ENCODE peak calls at places on chromosomes 12 and 14, in seven cellular contexts. One of them, this sample, is unnamed.

GRCh38 chr12:98606367-98606985 is 13.0 kb downstream of the SLC25A3 start:
- DNase-seq in fibroblast of lung: no peak
- DNase-seq in colonic mucosa: no peak
- DNase-seq in heart right ventricle: no peak
- DNase-seq in IMR-90: no peak
- DNase-seq in tibial artery: no peak
- DNase-seq in HCT116: no peak
- DNase-seq in this sample: no peak

GRCh38 chr12:47307680-47308399 is 228.1 kb upstream of the AMIGO2 start:
- DNase-seq in fibroblast of lung: peak
- DNase-seq in colonic mucosa: peak
- DNase-seq in heart right ventricle: no peak
- DNase-seq in IMR-90: peak
- DNase-seq in tibial artery: peak
- DNase-seq in HCT116: peak
- DNase-seq in this sample: peak

GRCh38 chr12:93419388-93420034 is 22.2 kb downstream of the UBE2N start:
- DNase-seq in fibroblast of lung: peak
- DNase-seq in colonic mucosa: no peak
- DNase-seq in heart right ventricle: no peak
- DNase-seq in IMR-90: peak
- DNase-seq in tibial artery: no peak
- DNase-seq in HCT116: no peak
- DNase-seq in this sample: peak

GRCh38 chr12:91327889-91328288 is 145.3 kb upstream of the DCN start:
- DNase-seq in fibroblast of lung: peak
- DNase-seq in colonic mucosa: no peak
- DNase-seq in heart right ventricle: no peak
- DNase-seq in IMR-90: peak
- DNase-seq in tibial artery: no peak
- DNase-seq in HCT116: no peak
- DNase-seq in this sample: no peak

GRCh38 chr12:94240171-94240570 is 91.8 kb downstream of the PLXNC1 start:
- DNase-seq in fibroblast of lung: no peak
- DNase-seq in colonic mucosa: no peak
- DNase-seq in heart right ventricle: no peak
- DNase-seq in IMR-90: no peak
- DNase-seq in tibial artery: no peak
- DNase-seq in HCT116: no peak
- DNase-seq in this sample: no peak

GRCh38 chr12:53299101-53299453 is 418 bp upstream of the MYG1 start:
- DNase-seq in fibroblast of lung: peak
- DNase-seq in colonic mucosa: no peak
- DNase-seq in heart right ventricle: no peak
- DNase-seq in IMR-90: peak
- DNase-seq in tibial artery: no peak
- DNase-seq in HCT116: peak
- DNase-seq in this sample: peak

GRCh38 chr12:6963741-6964446 is 6.6 kb downstream of the PHB2 start:
- DNase-seq in fibroblast of lung: no peak
- DNase-seq in colonic mucosa: peak
- DNase-seq in heart right ventricle: no peak
- DNase-seq in IMR-90: no peak
- DNase-seq in tibial artery: peak
- DNase-seq in HCT116: no peak
- DNase-seq in this sample: no peak

GRCh38 chr12:121651381-121651780 is 18.1 kb downstream of the MORN3 start:
- DNase-seq in fibroblast of lung: no peak
- DNase-seq in colonic mucosa: no peak
- DNase-seq in heart right ventricle: no peak
- DNase-seq in IMR-90: no peak
- DNase-seq in tibial artery: no peak
- DNase-seq in HCT116: no peak
- DNase-seq in this sample: no peak

GRCh38 chr12:2974560-2974971 is 15.4 kb downstream of the TEAD4 start:
- DNase-seq in fibroblast of lung: peak
- DNase-seq in colonic mucosa: no peak
- DNase-seq in heart right ventricle: no peak
- DNase-seq in IMR-90: peak
- DNase-seq in tibial artery: no peak
- DNase-seq in HCT116: no peak
- DNase-seq in this sample: peak

GRCh38 chr12:44748950-44749468 is 127.1 kb downstream of the NELL2 start:
- DNase-seq in fibroblast of lung: no peak
- DNase-seq in colonic mucosa: no peak
- DNase-seq in heart right ventricle: no peak
- DNase-seq in IMR-90: no peak
- DNase-seq in tibial artery: no peak
- DNase-seq in HCT116: no peak
- DNase-seq in this sample: no peak

GRCh38 chr12:100017056-100017455 is 32.3 kb upstream of the ANKS1B start:
- DNase-seq in fibroblast of lung: peak
- DNase-seq in colonic mucosa: no peak
- DNase-seq in heart right ventricle: no peak
- DNase-seq in IMR-90: no peak
- DNase-seq in tibial artery: no peak
- DNase-seq in HCT116: no peak
- DNase-seq in this sample: no peak

GRCh38 chr12:110039085-110039807 is 9.1 kb downstream of the C12orf76 start:
- DNase-seq in fibroblast of lung: peak
- DNase-seq in colonic mucosa: peak
- DNase-seq in heart right ventricle: no peak
- DNase-seq in IMR-90: peak
- DNase-seq in tibial artery: no peak
- DNase-seq in HCT116: no peak
- DNase-seq in this sample: peak

GRCh38 chr14:67358914-67359313 is 690 bp downstream of the ATP6V1D start:
- DNase-seq in fibroblast of lung: no peak
- DNase-seq in colonic mucosa: peak
- DNase-seq in heart right ventricle: no peak
- DNase-seq in IMR-90: no peak
- DNase-seq in tibial artery: no peak
- DNase-seq in HCT116: no peak
- DNase-seq in this sample: peak

GRCh38 chr14:60151715-60152114 is 13.5 kb downstream of the DHRS7 start:
- DNase-seq in fibroblast of lung: peak
- DNase-seq in colonic mucosa: peak
- DNase-seq in heart right ventricle: peak
- DNase-seq in IMR-90: peak
- DNase-seq in tibial artery: peak
- DNase-seq in HCT116: no peak
- DNase-seq in this sample: peak

GRCh38 chr14:70886421-70887206 is 20.6 kb upstream of the PCNX1 start:
- DNase-seq in fibroblast of lung: no peak
- DNase-seq in colonic mucosa: no peak
- DNase-seq in heart right ventricle: no peak
- DNase-seq in IMR-90: no peak
- DNase-seq in tibial artery: no peak
- DNase-seq in HCT116: no peak
- DNase-seq in this sample: no peak

GRCh38 chr12:93572712-93573551 is 457 bp downstream of the SOCS2 start:
- DNase-seq in fibroblast of lung: peak
- DNase-seq in colonic mucosa: peak
- DNase-seq in heart right ventricle: peak
- DNase-seq in IMR-90: peak
- DNase-seq in tibial artery: peak
- DNase-seq in HCT116: no peak
- DNase-seq in this sample: no peak

GRCh38 chr12:104288635-104289258 is 14.8 kb upstream of the EID3 start:
- DNase-seq in fibroblast of lung: peak
- DNase-seq in colonic mucosa: peak
- DNase-seq in heart right ventricle: peak
- DNase-seq in IMR-90: peak
- DNase-seq in tibial artery: peak
- DNase-seq in HCT116: peak
- DNase-seq in this sample: peak

GRCh38 chr14:91509083-91509877 is 830 bp downstream of the PPP4R3A start:
- DNase-seq in fibroblast of lung: no peak
- DNase-seq in colonic mucosa: peak
- DNase-seq in heart right ventricle: peak
- DNase-seq in IMR-90: no peak
- DNase-seq in tibial artery: no peak
- DNase-seq in HCT116: no peak
- DNase-seq in this sample: peak

GRCh38 chr12:47281667-47282171 is 202.0 kb upstream of the AMIGO2 start:
- DNase-seq in fibroblast of lung: peak
- DNase-seq in colonic mucosa: no peak
- DNase-seq in heart right ventricle: peak
- DNase-seq in IMR-90: peak
- DNase-seq in tibial artery: no peak
- DNase-seq in HCT116: no peak
- DNase-seq in this sample: no peak

GRCh38 chr12:45235087-45236025 is 19.5 kb downstream of the ANO6 start:
- DNase-seq in fibroblast of lung: peak
- DNase-seq in colonic mucosa: no peak
- DNase-seq in heart right ventricle: no peak
- DNase-seq in IMR-90: peak
- DNase-seq in tibial artery: no peak
- DNase-seq in HCT116: peak
- DNase-seq in this sample: peak

GRCh38 chr14:93712079-93712837 is 76.0 kb downstream of the PRIMA1 start:
- DNase-seq in fibroblast of lung: no peak
- DNase-seq in colonic mucosa: peak
- DNase-seq in heart right ventricle: no peak
- DNase-seq in IMR-90: no peak
- DNase-seq in tibial artery: no peak
- DNase-seq in HCT116: no peak
- DNase-seq in this sample: no peak

DNA sequence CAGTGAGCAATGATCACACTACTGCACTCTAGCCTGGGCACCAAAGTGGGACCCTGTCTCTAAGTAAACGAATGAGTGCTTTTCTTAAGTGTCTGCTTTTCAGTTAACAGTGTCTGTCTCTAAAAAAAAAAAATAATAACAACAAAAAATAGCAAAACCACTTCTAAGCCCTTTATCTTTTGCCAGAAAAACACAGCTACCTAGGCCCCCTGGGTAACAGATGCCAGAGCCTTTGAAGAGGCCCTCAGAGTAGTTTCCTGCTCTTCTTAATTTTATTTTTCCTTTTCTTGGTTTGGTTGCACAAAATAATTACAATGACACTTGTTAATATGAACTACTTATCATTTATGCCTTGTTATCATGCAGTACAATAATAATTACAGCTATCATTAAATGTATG is 32.8 kb upstream of the RAP1B start:
- DNase-seq in fibroblast of lung: no peak
- DNase-seq in colonic mucosa: no peak
- DNase-seq in heart right ventricle: no peak
- DNase-seq in IMR-90: no peak
- DNase-seq in tibial artery: no peak
- DNase-seq in HCT116: no peak
- DNase-seq in this sample: no peak
- H3K27ac ChIP-seq in fibroblast of lung: no peak
- H3K27ac ChIP-seq in colonic mucosa: no peak
- H3K27ac ChIP-seq in heart right ventricle: no peak
- H3K27ac ChIP-seq in IMR-90: no peak
- H3K27ac ChIP-seq in tibial artery: no peak
- H3K27ac ChIP-seq in HCT116: no peak
- H3K27ac ChIP-seq in this sample: no peak

DNA sequence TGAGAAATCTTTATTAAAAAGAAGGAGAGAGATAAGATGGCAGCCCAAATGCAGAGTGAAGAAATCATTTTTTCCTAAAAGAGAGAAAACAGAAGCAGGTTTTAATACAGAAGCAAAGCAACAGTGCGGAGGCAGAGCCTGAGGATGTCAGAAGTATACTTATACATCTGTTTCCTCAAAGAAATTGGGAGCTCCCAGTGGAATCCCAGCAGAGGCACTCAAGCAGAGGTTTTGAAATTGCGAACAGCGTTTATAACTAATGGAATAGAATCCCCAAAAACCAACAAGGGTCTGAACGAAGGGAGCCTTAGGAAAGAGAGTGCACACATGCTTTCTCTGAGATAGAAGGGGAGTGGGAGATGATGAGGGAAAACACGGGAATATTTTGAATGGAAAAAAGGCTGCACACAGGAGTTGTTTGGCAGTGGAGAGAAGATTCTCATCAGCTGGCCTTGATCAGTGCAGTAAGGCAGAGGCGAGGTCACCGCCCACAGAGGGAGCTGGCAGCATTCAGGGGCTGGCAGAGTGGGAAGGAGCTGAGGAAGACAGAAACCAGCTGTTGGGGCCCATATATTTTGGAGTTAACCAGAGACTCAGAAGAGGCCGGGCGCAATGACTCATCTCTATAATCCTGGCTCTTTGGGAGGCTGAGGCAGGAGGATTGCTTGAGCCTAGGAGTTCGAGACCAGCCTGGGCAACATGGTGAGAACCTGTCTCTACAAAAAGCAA is 17.5 kb downstream of the SMCO2 start:
- DNase-seq in fibroblast of lung: peak
- DNase-seq in colonic mucosa: peak
- DNase-seq in heart right ventricle: peak
- DNase-seq in IMR-90: peak
- DNase-seq in tibial artery: no peak
- DNase-seq in HCT116: no peak
- DNase-seq in this sample: no peak
- TF ChIP-seq CTCF in fibroblast of lung: no peak
- TF ChIP-seq CTCF in colonic mucosa: no peak
- TF ChIP-seq CTCF in heart right ventricle: peak
- TF ChIP-seq CTCF in IMR-90: no peak
- TF ChIP-seq CTCF in tibial artery: no peak
- TF ChIP-seq CTCF in HCT116: no peak
- TF ChIP-seq CTCF in this sample: no peak

GRCh38 chr12:132162508-132163031 is 18.3 kb downstream of the NOC4L start:
- DNase-seq in fibroblast of lung: peak
- DNase-seq in colonic mucosa: no peak
- DNase-seq in heart right ventricle: no peak
- DNase-seq in IMR-90: peak
- DNase-seq in tibial artery: peak
- DNase-seq in HCT116: no peak
- DNase-seq in this sample: no peak
- H3K27ac ChIP-seq in fibroblast of lung: no peak
- H3K27ac ChIP-seq in colonic mucosa: no peak
- H3K27ac ChIP-seq in heart right ventricle: no peak
- H3K27ac ChIP-seq in IMR-90: no peak
- H3K27ac ChIP-seq in tibial artery: peak
- H3K27ac ChIP-seq in HCT116: no peak
- H3K27ac ChIP-seq in this sample: peak

GRCh38 chr12:25384038-25384953 is 133.6 kb upstream of the KRAS start:
- DNase-seq in fibroblast of lung: no peak
- DNase-seq in colonic mucosa: peak
- DNase-seq in heart right ventricle: no peak
- DNase-seq in IMR-90: peak
- DNase-seq in tibial artery: no peak
- DNase-seq in HCT116: no peak
- DNase-seq in this sample: no peak

GRCh38 chr12:25387136-25388050 is 136.7 kb upstream of the KRAS start:
- DNase-seq in fibroblast of lung: peak
- DNase-seq in colonic mucosa: peak
- DNase-seq in heart right ventricle: peak
- DNase-seq in IMR-90: peak
- DNase-seq in tibial artery: peak
- DNase-seq in HCT116: peak
- DNase-seq in this sample: peak

GRCh38 chr12:25384954-25385216 is 134.2 kb upstream of the KRAS start:
- DNase-seq in fibroblast of lung: no peak
- DNase-seq in colonic mucosa: no peak
- DNase-seq in heart right ventricle: no peak
- DNase-seq in IMR-90: no peak
- DNase-seq in tibial artery: no peak
- DNase-seq in HCT116: no peak
- DNase-seq in this sample: no peak

GRCh38 chr12:25386823-25387134 is 136.1 kb upstream of the KRAS start:
- DNase-seq in fibroblast of lung: no peak
- DNase-seq in colonic mucosa: peak
- DNase-seq in heart right ventricle: peak
- DNase-seq in IMR-90: no peak
- DNase-seq in tibial artery: peak
- DNase-seq in HCT116: no peak
- DNase-seq in this sample: no peak

GRCh38 chr12:25388216-25388615 is 137.5 kb upstream of the KRAS start:
- DNase-seq in fibroblast of lung: peak
- DNase-seq in colonic mucosa: peak
- DNase-seq in heart right ventricle: no peak
- DNase-seq in IMR-90: peak
- DNase-seq in tibial artery: no peak
- DNase-seq in HCT116: no peak
- DNase-seq in this sample: no peak
- TF ChIP-seq CTCF in fibroblast of lung: no peak
- TF ChIP-seq CTCF in colonic mucosa: no peak
- TF ChIP-seq CTCF in heart right ventricle: no peak
- TF ChIP-seq CTCF in IMR-90: no peak
- TF ChIP-seq CTCF in tibial artery: no peak
- TF ChIP-seq CTCF in HCT116: no peak
- TF ChIP-seq CTCF in this sample: no peak

This sample was measured in RWPE1.